ENCODE peak calls at places on chromosomes 1 and 21, in five cellular contexts. G is A549, Z is stomach, T is H1, W is tibial nerve. O is an unnamed sample.

GRCh38 chr1:69459244-69459643 is 108.5 kb upstream of the LRRC7 start:
- DNase-seq in G (no peak), Z (no peak), T (no peak), W (no peak), O (no peak)

GRCh38 chr1:112744019-112744578 is 29.0 kb upstream of the PPM1J start:
- DNase-seq in G (no peak), Z (no peak), T (peak; percentile 86), W (no peak), O (no peak)

GRCh38 chr21:42026072-42026415 is 15.9 kb upstream of the ZBTB21 start:
- DNase-seq in G (no peak), Z (no peak), T (no peak), W (no peak), O (peak; percentile 23)

GRCh38 chr1:200306954-200307754 is 102.7 kb downstream of the ZNF281 start:
- DNase-seq in G (peak; percentile 76), Z (no peak), T (no peak), W (no peak), O (no peak)

GRCh38 chr1:6033986-6034749 is 11.5 kb upstream of the KCNAB2 start:
- DNase-seq in G (no peak), Z (peak; percentile 44), T (peak; percentile 95), W (no peak), O (no peak)

GRCh38 chr1:50427086-50427817 is 4.0 kb upstream of the DMRTA2 start:
- DNase-seq in G (no peak), Z (no peak), T (peak; percentile 53), W (no peak), O (no peak)

GRCh38 chr1:56477164-56478111 is 101.9 kb downstream of the PLPP3 start:
- DNase-seq in G (no peak), Z (peak; percentile 52), T (peak; percentile 67), W (peak; percentile 34), O (peak; percentile 91)

GRCh38 chr1:20711285-20712209 is 6.3 kb downstream of the KIF17 start:
- DNase-seq in G (no peak), Z (no peak), T (no peak), W (no peak), O (no peak)

GRCh38 chr1:30740952-30741894 is 16.4 kb downstream of the LAPTM5 start:
- DNase-seq in G (no peak), Z (no peak), T (no peak), W (no peak), O (no peak)

GRCh38 chr1:96096138-96097011 is 625.2 kb upstream of the PTBP2 start:
- DNase-seq in G (no peak), Z (no peak), T (no peak), W (no peak), O (no peak)

GRCh38 chr21:46119565-46120271 is 21.8 kb downstream of the COL6A2 start:
- DNase-seq in G (no peak), Z (no peak), T (no peak), W (peak; percentile 8), O (peak; percentile 21)

GRCh38 chr1:97943354-97943753 is 22.5 kb upstream of the DPYD start:
- DNase-seq in G (no peak), Z (no peak), T (no peak), W (no peak), O (no peak)

GRCh38 chr1:182229907-182230522 is 161.6 kb downstream of the GLUL start:
- DNase-seq in G (no peak), Z (no peak), T (no peak), W (no peak), O (no peak)

GRCh38 chr1:231929311-231929710 is 302.7 kb downstream of the DISC1 start:
- DNase-seq in G (no peak), Z (no peak), T (no peak), W (no peak), O (no peak)

GRCh38 chr1:14969006-14969405 is 184.5 kb upstream of the TMEM51 start:
- DNase-seq in G (no peak), Z (no peak), T (no peak), W (no peak), O (no peak)

GRCh38 chr1:205240118-205240517 is 12.4 kb downstream of the TMCC2 start:
- DNase-seq in G (no peak), Z (peak; percentile 15), T (no peak), W (no peak), O (peak; percentile 36)

GRCh38 chr1:15459771-15460719 is 3.5 kb downstream of the CELA2A start:
- DNase-seq in G (no peak), Z (no peak), T (no peak), W (no peak), O (no peak)

GRCh38 chr1:195664628-195665027 is 943.6 kb downstream of the KCNT2 start:
- DNase-seq in G (no peak), Z (no peak), T (no peak), W (no peak), O (no peak)

GRCh38 chr1:108149796-108150467 is 50.2 kb downstream of the SLC25A24 start:
- DNase-seq in G (no peak), Z (no peak), T (no peak), W (no peak), O (no peak)

GRCh38 chr1:111541721-111542120 is 38.3 kb upstream of the ADORA3 start:
- DNase-seq in G (no peak), Z (no peak), T (no peak), W (no peak), O (no peak)

GRCh38 chr1:31393463-31393862 is 19.6 kb upstream of the SERINC2 start:
- DNase-seq in G (no peak), Z (no peak), T (no peak), W (no peak), O (no peak)

GRCh38 chr1:74652711-74653131 is 20.9 kb downstream of the ERICH3 start:
- DNase-seq in G (no peak), Z (no peak), T (no peak), W (no peak), O (no peak)

GRCh38 chr1:202860744-202861419 is 28.1 kb downstream of the RABIF start:
- DNase-seq in G (peak; percentile 55), Z (peak; percentile 77), T (peak; percentile 85), W (no peak), O (peak; percentile 62)

GRCh38 chr1:151988405-151988851 is 5.2 kb downstream of the S100A10 start:
- DNase-seq in G (peak; percentile 67), Z (no peak), T (no peak), W (no peak), O (no peak)

GRCh38 chr1:20358761-20359263 is 68.1 kb downstream of the VWA5B1 start:
- DNase-seq in G (no peak), Z (peak; percentile 79), T (no peak), W (no peak), O (peak; percentile 26)

GRCh38 chr21:45126085-45126687 is 51.8 kb downstream of the ADARB1 start:
- DNase-seq in G (no peak), Z (no peak), T (no peak), W (no peak), O (no peak)

GRCh38 chr1:45501502-45501859 is 1.4 kb downstream of the MMACHC start:
- DNase-seq in G (no peak), Z (no peak), T (no peak), W (no peak), O (no peak)
- H3K4me3 ChIP-seq in G (no peak overlapping the region), Z (no peak overlapping the region), T (no peak overlapping the region), W (no peak overlapping the region), O (no peak overlapping the region)

DNA sequence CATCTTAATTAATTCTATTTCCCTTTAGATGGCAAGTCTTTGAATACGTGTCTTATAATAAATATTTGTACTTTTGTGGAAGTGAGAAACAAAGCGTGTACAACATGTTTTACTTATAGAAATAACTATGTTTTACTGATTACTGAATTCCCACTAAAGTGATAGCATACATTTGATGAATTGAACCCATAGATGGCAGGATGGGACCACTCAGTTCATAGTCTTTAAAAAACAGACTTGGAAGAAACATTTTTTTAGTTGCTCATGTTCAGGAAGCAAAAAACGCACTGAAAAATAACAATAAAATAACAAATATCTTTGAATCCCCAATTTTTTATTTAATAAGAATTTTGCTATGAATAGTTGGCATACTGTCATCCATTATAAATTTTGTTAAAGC is 507.1 kb upstream of the ZRANB2 start:
- DNase-seq in G (no peak), Z (no peak), T (no peak), W (no peak), O (no peak)
- TF ChIP-seq EP300 in G (no peak), Z (no peak), T (no peak), W (no peak), O (no peak)

DNA sequence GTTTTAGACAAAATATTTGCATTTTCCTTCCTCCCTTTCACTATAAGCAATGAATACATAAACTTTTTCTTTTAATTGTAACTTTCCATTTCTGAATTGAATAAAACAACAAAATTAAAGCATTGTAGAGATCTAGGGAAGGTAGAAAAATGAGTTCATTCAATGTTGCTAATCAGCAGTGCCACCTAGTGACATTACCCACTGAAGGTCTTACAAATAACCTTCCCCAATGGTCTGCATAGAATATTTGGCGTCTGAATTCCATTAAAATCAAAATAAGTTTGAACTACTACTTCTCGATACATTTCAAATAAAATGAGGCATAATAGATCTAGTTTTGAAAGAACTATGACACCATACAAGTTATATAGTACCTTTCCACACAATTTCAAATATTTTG is 19.6 kb downstream of the FH start:
- DNase-seq in G (peak; percentile 24), Z (no peak), T (no peak), W (no peak), O (no peak)
- TF ChIP-seq CTCF in G (peak; percentile 72), Z (no peak), T (no peak), W (no peak), O (no peak)

GRCh38 chr1:18954270-18955071 is 2.0 kb downstream of the IFFO2 start:
- DNase-seq in G (no peak), Z (no peak), T (no peak), W (no peak), O (no peak)
- H3K4me3 ChIP-seq in G (peak overlapping the region; percentile 91), Z (peak overlapping the region; percentile 72), T (no peak overlapping the region), W (peak overlapping the region; percentile 79), O (peak overlapping the region; percentile 73)

GRCh38 chr1:87150143-87150542 is 178.5 kb upstream of the LMO4 start:
- DNase-seq in G (no peak), Z (no peak), T (no peak), W (no peak), O (no peak)

GRCh38 chr1:87149166-87150065 is 179.3 kb upstream of the LMO4 start:
- DNase-seq in G (no peak), Z (no peak), T (no peak), W (no peak), O (no peak)

GRCh38 chr1:87148670-87149069 is 180.0 kb upstream of the LMO4 start:
- DNase-seq in G (no peak), Z (no peak), T (no peak), W (no peak), O (no peak)

GRCh38 chr1:87154351-87154750 is 174.3 kb upstream of the LMO4 start:
- DNase-seq in G (no peak), Z (no peak), T (no peak), W (no peak), O (no peak)

GRCh38 chr1:87151500-87152421 is 176.9 kb upstream of the LMO4 start:
- DNase-seq in G (no peak), Z (peak; percentile 49), T (peak; percentile 82), W (peak; percentile 61), O (peak; percentile 44)
- TF ChIP-seq EP300 in G (no peak), Z (no peak), T (no peak), W (no peak), O (no peak)

GRCh38 chr1:237570530-237570929 is 320.2 kb downstream of the ZP4 start:
- DNase-seq in G (no peak), Z (no peak), T (no peak), W (no peak), O (no peak)
- TF ChIP-seq CTCF in G (no peak), Z (no peak), T (no peak), W (no peak), O (no peak)

GRCh38 chr1:155833665-155834295 is 23.2 kb downstream of the GON4L start:
- DNase-seq in G (no peak), Z (no peak), T (no peak), W (no peak), O (no peak)
- H3K4me3 ChIP-seq in G (no peak overlapping the region), Z (no peak overlapping the region), T (no peak overlapping the region), W (no peak overlapping the region), O (no peak overlapping the region)